ENCODE peak calls at places on chromosomes 2 and 18, in five cellular contexts. Y, G, E, F and X are unnamed samples.

GRCh38 chr18:68387246-68387645 is 327.7 kb downstream of the TMX3 start:
- DNase-seq in E (no peak), Y (no peak), G (no peak), F (no peak), X (peak; percentile 51)

GRCh38 chr2:145753966-145754365 is 1234.0 kb upstream of the ZEB2 start:
- DNase-seq in F (no peak), G (no peak), Y (no peak), E (no peak), X (no peak)

GRCh38 chr2:174510583-174511189 is 23.9 kb upstream of the GPR155 start:
- DNase-seq in E (no peak), Y (no peak), G (no peak), F (no peak), X (no peak)

GRCh38 chr18:1361931-1362330 is 457.3 kb downstream of the ADCYAP1 start:
- DNase-seq in F (no peak), G (no peak), E (no peak), Y (no peak), X (no peak)

GRCh38 chr2:57696016-57696415 is 350.6 kb upstream of the VRK2 start:
- DNase-seq in F (no peak), G (no peak), E (no peak), Y (no peak), X (no peak)

GRCh38 chr2:186683341-186683740 is 10.5 kb upstream of the FAM171B start:
- DNase-seq in F (no peak), E (no peak), G (no peak), Y (no peak), X (no peak)

GRCh38 chr18:79900610-79901570 is 50.6 kb downstream of the SLC66A2 start:
- DNase-seq in Y (no peak), F (no peak), E (no peak), G (peak; percentile 50), X (no peak)

GRCh38 chr2:129887688-129888266 is 91.7 kb upstream of the RAB6C start:
- DNase-seq in G (no peak), Y (no peak), E (no peak), F (no peak), X (no peak)

GRCh38 chr2:190097115-190097514 is 34.6 kb upstream of the MSTN start:
- DNase-seq in F (no peak), Y (no peak), E (no peak), G (no peak), X (no peak)

GRCh38 chr18:9218052-9218451 is 81.5 kb downstream of the ANKRD12 start:
- DNase-seq in E (no peak), Y (no peak), G (no peak), F (no peak), X (no peak)

GRCh38 chr2:177348090-177348489 is 44.5 kb upstream of the AGPS start:
- DNase-seq in G (no peak), F (no peak), E (no peak), Y (no peak), X (no peak)

GRCh38 chr2:23513881-23514793 is 129.2 kb downstream of the KLHL29 start:
- DNase-seq in F (peak; percentile 63), Y (no peak), G (no peak), E (no peak), X (no peak)

GRCh38 chr18:64991102-64991501 is 759.7 kb upstream of the CDH7 start:
- DNase-seq in Y (no peak), E (no peak), G (no peak), F (no peak), X (no peak)

GRCh38 chr2:101520246-101520645 is 45.3 kb upstream of the RFX8 start:
- DNase-seq in Y (peak; percentile 63), F (no peak), G (no peak), E (peak; percentile 85), X (no peak)

GRCh38 chr2:134845719-134846118 is 7.3 kb downstream of the ACMSD start:
- DNase-seq in G (no peak), E (no peak), F (no peak), Y (peak; percentile 41), X (peak; percentile 32)

GRCh38 chr2:209727077-209727476 is 44.6 kb upstream of the UNC80 start:
- DNase-seq in E (no peak), G (no peak), F (no peak), Y (no peak), X (no peak)

GRCh38 chr2:230866704-230867561 is 2.2 kb downstream of the ITM2C start:
- DNase-seq in E (peak; percentile 13), G (peak; percentile 64), Y (peak; percentile 30), F (no peak), X (no peak)

GRCh38 chr2:218091743-218092142 is 22.7 kb downstream of the RUFY4 start:
- DNase-seq in F (no peak), G (no peak), E (no peak), Y (no peak), X (no peak)

GRCh38 chr2:53768233-53768542 is 584 bp downstream of the CHAC2 start:
- DNase-seq in G (no peak), F (no peak), E (no peak), Y (peak; percentile 36), X (no peak)

GRCh38 chr18:59767732-59768131 is 70.5 kb upstream of the CCBE1 start:
- DNase-seq in G (no peak), Y (peak; percentile 52), E (no peak), F (no peak), X (no peak)

GRCh38 chr18:49645836-49646235 is 84.0 kb downstream of the LIPG start:
- DNase-seq in F (peak; percentile 36), G (peak; percentile 82), Y (peak; percentile 59), E (no peak), X (no peak)
- TF ChIP-seq CTCF in F (no peak), G (no peak), Y (no peak), E (no peak), X (no peak)

GRCh38 chr2:158403237-158403636 is 53.3 kb downstream of the CCDC148 start:
- DNase-seq in Y (no peak), G (no peak), E (no peak), F (no peak), X (no peak)

GRCh38 chr2:158405341-158405740 is 51.2 kb downstream of the CCDC148 start:
- DNase-seq in G (no peak), Y (no peak), E (no peak), F (no peak), X (no peak)

GRCh38 chr2:158407031-158407430 is 49.5 kb downstream of the CCDC148 start:
- DNase-seq in F (no peak), E (no peak), G (no peak), Y (no peak), X (no peak)

DNA sequence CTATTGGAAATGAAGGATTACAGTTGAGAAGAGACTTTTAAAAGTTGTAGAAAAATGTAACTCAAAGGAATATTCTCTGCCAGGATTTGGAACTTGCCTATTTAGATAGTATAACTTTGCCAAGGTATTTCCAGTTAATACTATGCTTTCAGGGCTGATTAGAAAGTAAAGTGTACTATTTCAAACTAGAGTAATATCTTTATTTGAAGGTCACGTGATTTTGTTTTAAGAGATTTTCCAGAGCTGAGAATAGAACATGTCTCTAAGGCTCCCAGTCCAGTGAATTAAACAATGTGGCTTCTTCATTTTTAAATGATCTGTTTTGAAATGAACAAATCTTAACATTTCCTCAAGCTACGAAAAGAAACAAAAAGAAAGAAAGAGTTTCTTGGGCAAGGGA is 53.9 kb downstream of the CCDC148 start:
- DNase-seq in E (no peak), G (no peak), F (no peak), Y (no peak), X (no peak)
- H3K4me3 ChIP-seq in E (no peak overlapping the region), G (no peak overlapping the region), F (no peak overlapping the region), Y (no peak overlapping the region), X (no peak overlapping the region)

GRCh38 chr2:219498280-219499057 is at the start of gene GMPPA:
- DNase-seq in G (peak; percentile 97), F (peak; percentile 98), Y (peak; percentile 98), E (peak; percentile 99), X (peak; percentile 97)
- TF ChIP-seq CTCF in G (peak; percentile 4), F (no peak), Y (no peak), E (peak; percentile 10), X (no peak)

GRCh38 chr2:97983698-97984097 is 12.1 kb downstream of the TMEM131 start:
- DNase-seq in G (no peak), Y (no peak), E (no peak), F (no peak), X (no peak)
- H3K4me3 ChIP-seq in G (no peak overlapping the region), Y (no peak overlapping the region), E (no peak overlapping the region), F (no peak overlapping the region), X (no peak overlapping the region)